ENCODE peak calls at places on chromosomes 2 and 18, in four cellular contexts. I, S, J and Q are unnamed samples.

GRCh38 chr2:122273785-122274419 is 518.5 kb downstream of the TSN start:
- DNase-seq in I (no peak), S (no peak), J (no peak), Q (no peak)

GRCh38 chr2:181570833-181571661 is 85.9 kb downstream of the CERKL start:
- DNase-seq in I (no peak), S (no peak), J (no peak), Q (no peak)

GRCh38 chr2:133504566-133505505 is 63.4 kb downstream of the NCKAP5 start:
- DNase-seq in I (peak), S (no peak), J (no peak), Q (peak)

GRCh38 chr2:148259674-148260073 is 238.8 kb downstream of the MBD5 start:
- DNase-seq in I (no peak), S (peak), J (no peak), Q (peak)

GRCh38 chr2:200172521-200172920 is 134.0 kb upstream of the SPATS2L start:
- DNase-seq in I (no peak), S (no peak), J (no peak), Q (no peak)

GRCh38 chr2:10668402-10669012 is 21.3 kb downstream of the NOL10 start:
- DNase-seq in I (peak), S (peak), J (peak), Q (peak)

GRCh38 chr18:61850756-61851155 is 42.1 kb downstream of the RNF152 start:
- DNase-seq in I (no peak), S (no peak), J (no peak), Q (peak)

GRCh38 chr2:43269706-43270105 is 43.3 kb upstream of the ZFP36L2 start:
- DNase-seq in I (no peak), S (no peak), J (no peak), Q (peak)

GRCh38 chr2:111166115-111166514 is 45.4 kb downstream of the BCL2L11 start:
- DNase-seq in I (no peak), S (no peak), J (no peak), Q (no peak)

GRCh38 chr18:10025756-10026290 is 112.0 kb downstream of the VAPA start:
- DNase-seq in I (no peak), S (no peak), J (no peak), Q (no peak)

GRCh38 chr2:66427219-66427768 is 7.6 kb upstream of the MEIS1 start:
- DNase-seq in I (no peak), S (no peak), J (no peak), Q (peak)

GRCh38 chr2:71680925-71681324 is 227.6 kb downstream of the DYSF start:
- DNase-seq in I (no peak), S (peak), J (no peak), Q (no peak)

GRCh38 chr2:121343191-121343590 is 58.2 kb upstream of the TFCP2L1 start:
- DNase-seq in I (no peak), S (no peak), J (no peak), Q (no peak)

GRCh38 chr2:66830881-66831280 is 396.0 kb downstream of the MEIS1 start:
- DNase-seq in I (no peak), S (no peak), J (no peak), Q (no peak)

GRCh38 chr18:8763611-8764010 is 58.3 kb downstream of the MTCL1 start:
- DNase-seq in I (no peak), S (no peak), J (no peak), Q (no peak)

GRCh38 chr18:78922856-78923255 is 56.8 kb upstream of the SALL3 start:
- DNase-seq in I (no peak), S (no peak), J (no peak), Q (no peak)

GRCh38 chr2:109487237-109487869 is 126.4 kb downstream of the SEPTIN10 start:
- DNase-seq in I (no peak), S (no peak), J (no peak), Q (no peak)

GRCh38 chr2:217943379-217944321 is 59.1 kb downstream of the TNS1 start:
- DNase-seq in I (no peak), S (peak), J (no peak), Q (no peak)

GRCh38 chr2:179612591-179613298 is 248.7 kb downstream of the ZNF385B start:
- DNase-seq in I (no peak), S (no peak), J (no peak), Q (no peak)

GRCh38 chr2:111025288-111025687 is 95.4 kb upstream of the BCL2L11 start:
- DNase-seq in I (no peak), S (no peak), J (no peak), Q (no peak)

GRCh38 chr2:239444626-239445625 is 44.1 kb upstream of the HDAC4 start:
- DNase-seq in I (peak), S (no peak), J (no peak), Q (peak)

GRCh38 chr2:64923385-64923710 is 65.9 kb upstream of the SLC1A4 start:
- DNase-seq in I (no peak), S (no peak), J (no peak), Q (no peak)

GRCh38 chr2:31003717-31004116 is 134.5 kb downstream of the GALNT14 start:
- DNase-seq in I (no peak), S (no peak), J (no peak), Q (no peak)

GRCh38 chr18:45255142-45255890 is 360.0 kb upstream of the SLC14A2 start:
- DNase-seq in I (peak), S (no peak), J (no peak), Q (peak)

GRCh38 chr18:74895686-74896085 is 298.0 kb downstream of the ZNF407 start:
- DNase-seq in I (no peak), S (no peak), J (no peak), Q (no peak)

GRCh38 chr2:30261695-30262211 is 30.4 kb downstream of the LBH start:
- DNase-seq in I (no peak), S (no peak), J (no peak), Q (no peak)

GRCh38 chr18:51337406-51337805 is 139.9 kb upstream of the MEX3C start:
- DNase-seq in I (no peak), S (no peak), J (no peak), Q (no peak)

GRCh38 chr2:57510704-57511103 is 535.9 kb upstream of the VRK2 start:
- DNase-seq in I (no peak), S (no peak), J (no peak), Q (no peak)

GRCh38 chr2:3483227-3483985 is 35.9 kb downstream of the ADI1 start:
- DNase-seq in I (no peak), S (no peak), J (no peak), Q (peak)

GRCh38 chr2:238136820-238137537 is 1.5 kb upstream of the KLHL30 start:
- DNase-seq in I (no peak), S (no peak), J (no peak), Q (peak)

GRCh38 chr2:115413796-115414195 is 971.4 kb downstream of the DPP10 start:
- DNase-seq in I (no peak), S (no peak), J (no peak), Q (no peak)

GRCh38 chr2:127324635-127325034 is 30.7 kb upstream of the ERCC3 start:
- DNase-seq in I (peak), S (peak), J (no peak), Q (peak)

GRCh38 chr2:188303363-188304031 is 11.8 kb downstream of the GULP1 start:
- DNase-seq in I (peak), S (no peak), J (no peak), Q (no peak)